ENCODE peak calls at places on chromosomes 7 and 10, in six cellular contexts. J, Q, U, O, P and C are unnamed samples.

GRCh38 chr7:95330194-95331003 is 6.1 kb upstream of the PON1 start:
- DNase-seq in J (no peak), Q (no peak), U (no peak), O (no peak), P (no peak), C (no peak)

GRCh38 chr7:44379366-44380178 is 54.2 kb upstream of the CAMK2B start:
- DNase-seq in J (no peak), Q (no peak), U (no peak), O (no peak), P (peak; percentile 25), C (no peak)

GRCh38 chr10:98338318-98338717 is 70.3 kb upstream of the LOXL4 start:
- DNase-seq in J (no peak), Q (no peak), U (no peak), O (no peak), P (no peak), C (no peak)

GRCh38 chr10:44460499-44460898 is 75.6 kb upstream of the CXCL12 start:
- DNase-seq in J (no peak), Q (no peak), U (no peak), O (no peak), P (no peak), C (no peak)

GRCh38 chr7:48130658-48131108 is 40.6 kb upstream of the ABCA13 start:
- DNase-seq in J (no peak), Q (no peak), U (no peak), O (no peak), P (peak; percentile 73), C (no peak)

GRCh38 chr10:24625778-24626177 is 97.9 kb downstream of the ARHGAP21 start:
- DNase-seq in J (no peak), Q (no peak), U (no peak), O (no peak), P (no peak), C (no peak)

GRCh38 chr7:98251844-98252639 is at the start of gene TECPR1:
- DNase-seq in J (peak; percentile 90), Q (peak; percentile 98), U (peak; percentile 85), O (peak; percentile 77), P (peak; percentile 84), C (peak; percentile 96)

GRCh38 chr7:45421096-45421495 is 153.1 kb upstream of the ADCY1 start:
- DNase-seq in J (no peak), Q (no peak), U (no peak), O (no peak), P (no peak), C (no peak)

GRCh38 chr10:48284002-48284546 is 9.6 kb upstream of the FRMPD2 start:
- DNase-seq in J (no peak), Q (no peak), U (no peak), O (no peak), P (no peak), C (no peak)

GRCh38 chr7:131688738-131689661 is 132.6 kb upstream of the PODXL start:
- DNase-seq in J (peak; percentile 9), Q (peak; percentile 72), U (peak; percentile 88), O (peak; percentile 39), P (peak; percentile 30), C (peak; percentile 85)

GRCh38 chr10:100886946-100887345 is 25.8 kb upstream of the SLF2 start:
- DNase-seq in J (no peak), Q (peak; percentile 65), U (no peak), O (no peak), P (no peak), C (no peak)

GRCh38 chr10:73136627-73137026 is 26.4 kb downstream of the NUDT13 start:
- DNase-seq in J (no peak), Q (no peak), U (no peak), O (no peak), P (no peak), C (peak; percentile 22)

GRCh38 chr7:133829336-133829897 is 297.7 kb upstream of the LRGUK start:
- DNase-seq in J (no peak), Q (no peak), U (no peak), O (no peak), P (peak; percentile 21), C (no peak)

GRCh38 chr10:89342219-89342966 is 14.6 kb downstream of the IFIT3 start:
- DNase-seq in J (peak; percentile 97), Q (peak; percentile 56), U (no peak), O (no peak), P (peak; percentile 80), C (no peak)

GRCh38 chr10:103816431-103816830 is 38.9 kb downstream of the SH3PXD2A start:
- DNase-seq in J (no peak), Q (no peak), U (no peak), O (no peak), P (no peak), C (no peak)

GRCh38 chr7:136709876-136710275 is 158.6 kb upstream of the CHRM2 start:
- DNase-seq in J (no peak), Q (no peak), U (no peak), O (no peak), P (no peak), C (no peak)

GRCh38 chr10:45464958-45465567 is 91.0 kb downstream of the ALOX5 start:
- DNase-seq in J (peak; percentile 61), Q (peak; percentile 85), U (peak; percentile 81), O (peak; percentile 77), P (peak; percentile 58), C (peak; percentile 75)

GRCh38 chr7:151875862-151876111 is 1.1 kb downstream of the PRKAG2 start:
- DNase-seq in J (no peak), Q (no peak), U (no peak), O (peak; percentile 3), P (no peak), C (no peak)

GRCh38 chr7:52355059-52355458 is 680.4 kb upstream of the POM121L12 start:
- DNase-seq in J (no peak), Q (no peak), U (no peak), O (no peak), P (no peak), C (no peak)

GRCh38 chr10:85548038-85548437 is 818.6 kb downstream of the GRID1 start:
- DNase-seq in J (peak; percentile 82), Q (no peak), U (no peak), O (peak; percentile 24), P (no peak), C (peak; percentile 40)

GRCh38 chr10:48511855-48512191 is 93.0 kb downstream of the ARHGAP22 start:
- DNase-seq in J (no peak), Q (no peak), U (no peak), O (no peak), P (no peak), C (no peak)

GRCh38 chr7:28112883-28113540 is 67.6 kb downstream of the JAZF1 start:
- DNase-seq in J (no peak), Q (no peak), U (no peak), O (no peak), P (no peak), C (no peak)

GRCh38 chr7:25179771-25180591 is 48.3 kb downstream of the NPVF start:
- DNase-seq in J (peak; percentile 61), Q (peak; percentile 96), U (peak; percentile 99), O (peak; percentile 95), P (peak; percentile 70), C (peak; percentile 99)

GRCh38 chr7:136405931-136406777 is 429.0 kb upstream of the MTPN start:
- DNase-seq in J (peak; percentile 57), Q (peak; percentile 25), U (peak; percentile 50), O (peak; percentile 0), P (peak; percentile 32), C (peak; percentile 59)

GRCh38 chr10:109958059-109958458 is 34.7 kb upstream of the XPNPEP1 start:
- DNase-seq in J (no peak), Q (no peak), U (no peak), O (no peak), P (no peak), C (no peak)

GRCh38 chr7:127890726-127891125 is 140.5 kb downstream of the LRRC4 start:
- DNase-seq in J (no peak), Q (no peak), U (no peak), O (no peak), P (no peak), C (no peak)

GRCh38 chr10:79380918-79381775 is 33.9 kb downstream of the PPIF start:
- DNase-seq in J (no peak), Q (no peak), U (no peak), O (no peak), P (no peak), C (no peak)

GRCh38 chr7:92737706-92738105 is 98.7 kb downstream of the CDK6 start:
- DNase-seq in J (no peak), Q (no peak), U (no peak), O (no peak), P (no peak), C (no peak)

GRCh38 chr10:92880233-92880861 is 32.0 kb downstream of the EXOC6 start:
- DNase-seq in J (peak; percentile 83), Q (no peak), U (no peak), O (no peak), P (peak; percentile 47), C (peak; percentile 59)

GRCh38 chr7:157587487-157588270 is 250.9 kb downstream of the DNAJB6 start:
- DNase-seq in J (no peak), Q (no peak), U (no peak), O (no peak), P (no peak), C (no peak)

GRCh38 chr10:128624656-128625530 is 498.7 kb upstream of the MKI67 start:
- DNase-seq in J (no peak), Q (no peak), U (no peak), O (no peak), P (no peak), C (no peak)

GRCh38 chr7:156651472-156651871 is 10.9 kb downstream of the RNF32 start:
- DNase-seq in J (no peak), Q (no peak), U (no peak), O (no peak), P (no peak), C (no peak)

GRCh38 chr7:1309290-1309689 is 76.6 kb downstream of the UNCX start:
- DNase-seq in J (no peak), Q (no peak), U (no peak), O (no peak), P (no peak), C (no peak)

GRCh38 chr7:2956526-2957368 is 86.9 kb downstream of the CARD11 start:
- DNase-seq in J (no peak), Q (no peak), U (no peak), O (no peak), P (peak; percentile 18), C (no peak)

GRCh38 chr7:48244902-48245301 is 73.6 kb downstream of the ABCA13 start:
- DNase-seq in J (no peak), Q (no peak), U (no peak), O (no peak), P (no peak), C (no peak)

GRCh38 chr10:69634759-69635425 is 4.8 kb downstream of the FAM241B start:
- DNase-seq in J (no peak), Q (no peak), U (no peak), O (no peak), P (no peak), C (peak; percentile 31)

GRCh38 chr10:51321300-51321699 is 247.0 kb downstream of the PRKG1 start:
- DNase-seq in J (no peak), Q (no peak), U (no peak), O (no peak), P (no peak), C (no peak)

GRCh38 chr7:132249591-132249971 is 326.7 kb downstream of the PLXNA4 start:
- DNase-seq in J (no peak), Q (no peak), U (no peak), O (no peak), P (no peak), C (no peak)